ENCODE peak calls at places on chromosomes 12 and 14, in five cellular contexts. Z, Y, W, M and C are unnamed samples.

GRCh38 chr12:51910691-51911090 is 3.4 kb downstream of the ACVRL1 start:
- DNase-seq in M (no peak), Y (no peak), Z (no peak), W (no peak), C (no peak)

GRCh38 chr12:38691164-38691563 is 214.2 kb downstream of the CPNE8 start:
- DNase-seq in W (no peak), M (no peak), Z (no peak), Y (no peak), C (no peak)

GRCh38 chr12:865614-866013 is 83.9 kb downstream of the RAD52 start:
- DNase-seq in W (no peak), Z (no peak), M (no peak), Y (no peak), C (no peak)

GRCh38 chr12:27551172-27551840 is 27.3 kb downstream of the PPFIBP1 start:
- DNase-seq in W (no peak), Y (no peak), M (no peak), Z (no peak), C (no peak)

GRCh38 chr12:56189918-56190694 is 823 bp upstream of the SMARCC2 start:
- DNase-seq in M (peak; percentile 87), Y (peak; percentile 81), W (peak; percentile 87), Z (peak; percentile 95), C (peak; percentile 48)

GRCh38 chr14:22200977-22201605 is 387.9 kb downstream of the DAD1 start:
- DNase-seq in Y (peak; percentile 1), W (peak; percentile 43), M (peak; percentile 50), Z (no peak), C (no peak)

GRCh38 chr14:58817846-58818245 is 180.1 kb downstream of the DACT1 start:
- DNase-seq in Y (no peak), M (no peak), Z (no peak), W (no peak), C (no peak)

GRCh38 chr14:75427482-75428229 is at the start of gene JDP2:
- DNase-seq in W (peak; percentile 85), M (peak; percentile 66), Y (peak; percentile 80), Z (peak; percentile 56), C (peak; percentile 7)

GRCh38 chr12:107311682-107312081 is 218.3 kb upstream of the CRY1 start:
- DNase-seq in M (no peak), Z (no peak), Y (no peak), W (no peak), C (no peak)

GRCh38 chr14:63492391-63492790 is 50.8 kb downstream of the PPP2R5E start:
- DNase-seq in W (no peak), M (peak; percentile 64), Y (no peak), Z (no peak), C (no peak)

GRCh38 chr12:4908694-4909396 is 860 bp upstream of the KCNA1 start:
- DNase-seq in Y (peak; percentile 7), M (peak; percentile 5), W (peak; percentile 55), Z (peak; percentile 57), C (no peak)

GRCh38 chr12:14514946-14515345 is 52.7 kb downstream of the PLBD1 start:
- DNase-seq in Z (no peak), M (no peak), Y (no peak), W (no peak), C (no peak)

GRCh38 chr12:60042835-60043234 is 447.0 kb downstream of the SLC16A7 start:
- DNase-seq in Z (no peak), M (peak; percentile 1), Y (no peak), W (no peak), C (no peak)

GRCh38 chr12:89893972-89894706 is 185.5 kb upstream of the ATP2B1 start:
- DNase-seq in W (no peak), Y (no peak), Z (no peak), M (peak; percentile 57), C (no peak)

GRCh38 chr12:72723732-72724131 is 451.6 kb downstream of the TRHDE start:
- DNase-seq in Y (no peak), M (peak; percentile 8), Z (no peak), W (no peak), C (no peak)

GRCh38 chr12:26102954-26103353 is 21.9 kb downstream of the BHLHE41 start:
- DNase-seq in M (no peak), Z (no peak), Y (no peak), W (no peak), C (no peak)